ENCODE peak calls at places on chromosomes 4 and X, in seven cellular contexts. One of them, this sample, is unnamed.

GRCh38 chr4:17448689-17449088 is 63.2 kb downstream of the QDPR start:
- DNase-seq in neuronal stem cell: no peak
- DNase-seq in ELR: peak; percentile 61
- DNase-seq in cardiac muscle cell: no peak
- DNase-seq in K562: no peak
- DNase-seq in uterus: no peak
- DNase-seq in Calu3: no peak
- DNase-seq in this sample: no peak

GRCh38 chrX:132433001-132433400 is 55.8 kb downstream of the MBNL3 start:
- DNase-seq in neuronal stem cell: no peak
- DNase-seq in ELR: no peak
- DNase-seq in cardiac muscle cell: peak; percentile 11
- DNase-seq in K562: no peak
- DNase-seq in uterus: no peak
- DNase-seq in Calu3: no peak
- DNase-seq in this sample: no peak

GRCh38 chr4:4919926-4920325 is 60.5 kb downstream of the MSX1 start:
- DNase-seq in neuronal stem cell: no peak
- DNase-seq in ELR: peak; percentile 26
- DNase-seq in cardiac muscle cell: no peak
- DNase-seq in K562: no peak
- DNase-seq in uterus: no peak
- DNase-seq in Calu3: no peak
- DNase-seq in this sample: no peak

GRCh38 chrX:124098089-124098488 is 136.6 kb downstream of the STAG2 start:
- DNase-seq in neuronal stem cell: no peak
- DNase-seq in ELR: peak; percentile 48
- DNase-seq in cardiac muscle cell: peak; percentile 25
- DNase-seq in K562: no peak
- DNase-seq in uterus: no peak
- DNase-seq in Calu3: peak; percentile 20
- DNase-seq in this sample: peak; percentile 1

GRCh38 chrX:71606536-71607216 is 11.6 kb downstream of the CXCR3 start:
- DNase-seq in neuronal stem cell: no peak
- DNase-seq in ELR: no peak
- DNase-seq in cardiac muscle cell: no peak
- DNase-seq in K562: no peak
- DNase-seq in uterus: no peak
- DNase-seq in Calu3: no peak
- DNase-seq in this sample: no peak

GRCh38 chrX:110322603-110323002 is 4.7 kb upstream of the AMMECR1 start:
- DNase-seq in neuronal stem cell: no peak
- DNase-seq in ELR: peak; percentile 47
- DNase-seq in cardiac muscle cell: no peak
- DNase-seq in K562: no peak
- DNase-seq in uterus: no peak
- DNase-seq in Calu3: no peak
- DNase-seq in this sample: no peak

GRCh38 chr4:82372874-82373815 is 646 bp downstream of the HNRNPD start:
- DNase-seq in neuronal stem cell: peak; percentile 43
- DNase-seq in ELR: peak; percentile 90
- DNase-seq in cardiac muscle cell: peak; percentile 78
- DNase-seq in K562: peak; percentile 61
- DNase-seq in uterus: peak; percentile 72
- DNase-seq in Calu3: peak; percentile 85
- DNase-seq in this sample: peak; percentile 66

GRCh38 chr4:157045507-157046127 is 30.3 kb upstream of the GLRB start:
- DNase-seq in neuronal stem cell: peak; percentile 17
- DNase-seq in ELR: peak; percentile 79
- DNase-seq in cardiac muscle cell: peak; percentile 63
- DNase-seq in K562: no peak
- DNase-seq in uterus: peak; percentile 32
- DNase-seq in Calu3: peak; percentile 43
- DNase-seq in this sample: peak; percentile 66

GRCh38 chr4:56102581-56102980 is 153.8 kb downstream of the CEP135 start:
- DNase-seq in neuronal stem cell: no peak
- DNase-seq in ELR: no peak
- DNase-seq in cardiac muscle cell: peak; percentile 31
- DNase-seq in K562: no peak
- DNase-seq in uterus: no peak
- DNase-seq in Calu3: no peak
- DNase-seq in this sample: no peak

GRCh38 chrX:44876076-44876475 is 3.1 kb downstream of the KDM6A start:
- DNase-seq in neuronal stem cell: no peak
- DNase-seq in ELR: peak; percentile 56
- DNase-seq in cardiac muscle cell: no peak
- DNase-seq in K562: no peak
- DNase-seq in uterus: no peak
- DNase-seq in Calu3: no peak
- DNase-seq in this sample: no peak

GRCh38 chrX:154477891-154478477 is 1.1 kb downstream of the LAGE3 start:
- DNase-seq in neuronal stem cell: no peak
- DNase-seq in ELR: no peak
- DNase-seq in cardiac muscle cell: no peak
- DNase-seq in K562: no peak
- DNase-seq in uterus: peak; percentile 26
- DNase-seq in Calu3: no peak
- DNase-seq in this sample: no peak

GRCh38 chrX:105975382-105975781 is 63.1 kb downstream of the SERPINA7 start:
- DNase-seq in neuronal stem cell: peak; percentile 1
- DNase-seq in ELR: no peak
- DNase-seq in cardiac muscle cell: peak; percentile 20
- DNase-seq in K562: no peak
- DNase-seq in uterus: no peak
- DNase-seq in Calu3: no peak
- DNase-seq in this sample: no peak

GRCh38 chrX:70208479-70208878 is 26.0 kb upstream of the AWAT1 start:
- DNase-seq in neuronal stem cell: no peak
- DNase-seq in ELR: no peak
- DNase-seq in cardiac muscle cell: no peak
- DNase-seq in K562: no peak
- DNase-seq in uterus: no peak
- DNase-seq in Calu3: no peak
- DNase-seq in this sample: no peak

GRCh38 chr4:95546866-95547707 is 1.7 kb downstream of the UNC5C start:
- DNase-seq in neuronal stem cell: no peak
- DNase-seq in ELR: no peak
- DNase-seq in cardiac muscle cell: peak; percentile 43
- DNase-seq in K562: no peak
- DNase-seq in uterus: no peak
- DNase-seq in Calu3: no peak
- DNase-seq in this sample: no peak

GRCh38 chr4:10084651-10085320 is 31.8 kb downstream of the WDR1 start:
- DNase-seq in neuronal stem cell: no peak
- DNase-seq in ELR: no peak
- DNase-seq in cardiac muscle cell: no peak
- DNase-seq in K562: no peak
- DNase-seq in uterus: peak; percentile 9
- DNase-seq in Calu3: no peak
- DNase-seq in this sample: no peak

This sample was measured in HS-27A.